ENCODE peak calls at places on chromosomes 12 and 14, in six cellular contexts. One of them, this sample, is unnamed.

GRCh38 chr12:41762691-41763090 is 382.0 kb downstream of the GXYLT1 start:
- DNase-seq in activated CD4-positive, alpha-beta T cell treated with anti-CD3 and anti-CD28 coated beads, Interleukin-2, amount 50 U/mL, for 1 hour: no peak
- DNase-seq in GM23338: no peak
- DNase-seq in hepatic stellate cell: no peak
- DNase-seq in NCI-H1092 treated with DMSO at 0.1 percent for 48 hours: no peak
- DNase-seq in kidney tubule cell: no peak
- DNase-seq in this sample: no peak

GRCh38 chr14:22780941-22781605 is 14.6 kb downstream of the OXA1L start:
- DNase-seq in activated CD4-positive, alpha-beta T cell treated with anti-CD3 and anti-CD28 coated beads, Interleukin-2, amount 50 U/mL, for 1 hour: no peak
- DNase-seq in GM23338: no peak
- DNase-seq in hepatic stellate cell: no peak
- DNase-seq in NCI-H1092 treated with DMSO at 0.1 percent for 48 hours: no peak
- DNase-seq in kidney tubule cell: no peak
- DNase-seq in this sample: no peak

GRCh38 chr12:67442347-67442841 is 173.2 kb downstream of the CAND1 start:
- DNase-seq in activated CD4-positive, alpha-beta T cell treated with anti-CD3 and anti-CD28 coated beads, Interleukin-2, amount 50 U/mL, for 1 hour: no peak
- DNase-seq in GM23338: no peak
- DNase-seq in hepatic stellate cell: no peak
- DNase-seq in NCI-H1092 treated with DMSO at 0.1 percent for 48 hours: peak; percentile 73
- DNase-seq in kidney tubule cell: peak; percentile 69
- DNase-seq in this sample: no peak

GRCh38 chr12:111034148-111034910 is 114.0 kb upstream of the MYL2 start:
- DNase-seq in activated CD4-positive, alpha-beta T cell treated with anti-CD3 and anti-CD28 coated beads, Interleukin-2, amount 50 U/mL, for 1 hour: no peak
- DNase-seq in GM23338: peak; percentile 72
- DNase-seq in hepatic stellate cell: no peak
- DNase-seq in NCI-H1092 treated with DMSO at 0.1 percent for 48 hours: no peak
- DNase-seq in kidney tubule cell: no peak
- DNase-seq in this sample: peak; percentile 90

GRCh38 chr12:42977451-42978230 is 388.1 kb upstream of the PRICKLE1 start:
- DNase-seq in activated CD4-positive, alpha-beta T cell treated with anti-CD3 and anti-CD28 coated beads, Interleukin-2, amount 50 U/mL, for 1 hour: no peak
- DNase-seq in GM23338: no peak
- DNase-seq in hepatic stellate cell: no peak
- DNase-seq in NCI-H1092 treated with DMSO at 0.1 percent for 48 hours: no peak
- DNase-seq in kidney tubule cell: no peak
- DNase-seq in this sample: no peak

GRCh38 chr12:5442251-5443006 is 10.5 kb downstream of the NTF3 start:
- DNase-seq in activated CD4-positive, alpha-beta T cell treated with anti-CD3 and anti-CD28 coated beads, Interleukin-2, amount 50 U/mL, for 1 hour: no peak
- DNase-seq in GM23338: peak; percentile 64
- DNase-seq in hepatic stellate cell: peak; percentile 53
- DNase-seq in NCI-H1092 treated with DMSO at 0.1 percent for 48 hours: peak; percentile 67
- DNase-seq in kidney tubule cell: peak; percentile 71
- DNase-seq in this sample: peak; percentile 53

GRCh38 chr12:7128681-7129593 is at the start of gene RBP5:
- DNase-seq in activated CD4-positive, alpha-beta T cell treated with anti-CD3 and anti-CD28 coated beads, Interleukin-2, amount 50 U/mL, for 1 hour: no peak
- DNase-seq in GM23338: peak; percentile 40
- DNase-seq in hepatic stellate cell: no peak
- DNase-seq in NCI-H1092 treated with DMSO at 0.1 percent for 48 hours: no peak
- DNase-seq in kidney tubule cell: peak; percentile 37
- DNase-seq in this sample: peak; percentile 53

GRCh38 chr12:6551063-6551461 is 4.8 kb downstream of the IFFO1 start:
- DNase-seq in activated CD4-positive, alpha-beta T cell treated with anti-CD3 and anti-CD28 coated beads, Interleukin-2, amount 50 U/mL, for 1 hour: no peak
- DNase-seq in GM23338: no peak
- DNase-seq in hepatic stellate cell: peak; percentile 58
- DNase-seq in NCI-H1092 treated with DMSO at 0.1 percent for 48 hours: no peak
- DNase-seq in kidney tubule cell: no peak
- DNase-seq in this sample: peak; percentile 24

GRCh38 chr14:54691525-54692260 is 124.8 kb downstream of the SAMD4A start:
- DNase-seq in activated CD4-positive, alpha-beta T cell treated with anti-CD3 and anti-CD28 coated beads, Interleukin-2, amount 50 U/mL, for 1 hour: peak; percentile 33
- DNase-seq in GM23338: peak; percentile 90
- DNase-seq in hepatic stellate cell: peak; percentile 54
- DNase-seq in NCI-H1092 treated with DMSO at 0.1 percent for 48 hours: peak; percentile 68
- DNase-seq in kidney tubule cell: peak; percentile 77
- DNase-seq in this sample: peak; percentile 58

GRCh38 chr14:74647834-74648361 is 35.9 kb upstream of the LTBP2 start:
- DNase-seq in activated CD4-positive, alpha-beta T cell treated with anti-CD3 and anti-CD28 coated beads, Interleukin-2, amount 50 U/mL, for 1 hour: no peak
- DNase-seq in GM23338: no peak
- DNase-seq in hepatic stellate cell: no peak
- DNase-seq in NCI-H1092 treated with DMSO at 0.1 percent for 48 hours: peak; percentile 44
- DNase-seq in kidney tubule cell: peak; percentile 71
- DNase-seq in this sample: peak; percentile 43

GRCh38 chr14:58881433-58881832 is 243.7 kb downstream of the DACT1 start:
- DNase-seq in activated CD4-positive, alpha-beta T cell treated with anti-CD3 and anti-CD28 coated beads, Interleukin-2, amount 50 U/mL, for 1 hour: no peak
- DNase-seq in GM23338: no peak
- DNase-seq in hepatic stellate cell: no peak
- DNase-seq in NCI-H1092 treated with DMSO at 0.1 percent for 48 hours: no peak
- DNase-seq in kidney tubule cell: no peak
- DNase-seq in this sample: no peak

GRCh38 chr14:54002653-54003052 is 46.0 kb upstream of the BMP4 start:
- DNase-seq in activated CD4-positive, alpha-beta T cell treated with anti-CD3 and anti-CD28 coated beads, Interleukin-2, amount 50 U/mL, for 1 hour: no peak
- DNase-seq in GM23338: no peak
- DNase-seq in hepatic stellate cell: peak; percentile 30
- DNase-seq in NCI-H1092 treated with DMSO at 0.1 percent for 48 hours: no peak
- DNase-seq in kidney tubule cell: peak; percentile 4
- DNase-seq in this sample: no peak

GRCh38 chr12:40104461-40105264 is 1.2 kb downstream of the SLC2A13 start:
- DNase-seq in activated CD4-positive, alpha-beta T cell treated with anti-CD3 and anti-CD28 coated beads, Interleukin-2, amount 50 U/mL, for 1 hour: no peak
- DNase-seq in GM23338: peak; percentile 27
- DNase-seq in hepatic stellate cell: peak; percentile 19
- DNase-seq in NCI-H1092 treated with DMSO at 0.1 percent for 48 hours: no peak
- DNase-seq in kidney tubule cell: no peak
- DNase-seq in this sample: no peak

GRCh38 chr14:72549848-72550247 is 344.1 kb downstream of the DPF3 start:
- DNase-seq in activated CD4-positive, alpha-beta T cell treated with anti-CD3 and anti-CD28 coated beads, Interleukin-2, amount 50 U/mL, for 1 hour: no peak
- DNase-seq in GM23338: no peak
- DNase-seq in hepatic stellate cell: no peak
- DNase-seq in NCI-H1092 treated with DMSO at 0.1 percent for 48 hours: no peak
- DNase-seq in kidney tubule cell: no peak
- DNase-seq in this sample: no peak

GRCh38 chr12:12784911-12785814 is at the start of gene APOLD1:
- DNase-seq in activated CD4-positive, alpha-beta T cell treated with anti-CD3 and anti-CD28 coated beads, Interleukin-2, amount 50 U/mL, for 1 hour: no peak
- DNase-seq in GM23338: peak; percentile 69
- DNase-seq in hepatic stellate cell: peak; percentile 84
- DNase-seq in NCI-H1092 treated with DMSO at 0.1 percent for 48 hours: no peak
- DNase-seq in kidney tubule cell: no peak
- DNase-seq in this sample: peak; percentile 68

GRCh38 chr12:11581179-11581755 is 68.2 kb upstream of the ETV6 start:
- DNase-seq in activated CD4-positive, alpha-beta T cell treated with anti-CD3 and anti-CD28 coated beads, Interleukin-2, amount 50 U/mL, for 1 hour: peak; percentile 69
- DNase-seq in GM23338: peak; percentile 95
- DNase-seq in hepatic stellate cell: peak; percentile 42
- DNase-seq in NCI-H1092 treated with DMSO at 0.1 percent for 48 hours: peak; percentile 61
- DNase-seq in kidney tubule cell: peak; percentile 80
- DNase-seq in this sample: peak; percentile 52

GRCh38 chr12:83514372-83514771 is 827.7 kb downstream of the TMTC2 start:
- DNase-seq in activated CD4-positive, alpha-beta T cell treated with anti-CD3 and anti-CD28 coated beads, Interleukin-2, amount 50 U/mL, for 1 hour: no peak
- DNase-seq in GM23338: no peak
- DNase-seq in hepatic stellate cell: no peak
- DNase-seq in NCI-H1092 treated with DMSO at 0.1 percent for 48 hours: no peak
- DNase-seq in kidney tubule cell: peak; percentile 25
- DNase-seq in this sample: no peak

GRCh38 chr12:87439990-87440827 is 589.0 kb downstream of the C12orf50 start:
- DNase-seq in activated CD4-positive, alpha-beta T cell treated with anti-CD3 and anti-CD28 coated beads, Interleukin-2, amount 50 U/mL, for 1 hour: no peak
- DNase-seq in GM23338: no peak
- DNase-seq in hepatic stellate cell: peak; percentile 13
- DNase-seq in NCI-H1092 treated with DMSO at 0.1 percent for 48 hours: no peak
- DNase-seq in kidney tubule cell: peak; percentile 99
- DNase-seq in this sample: no peak

GRCh38 chr12:79409562-79409961 is 281.2 kb downstream of the PAWR start:
- DNase-seq in activated CD4-positive, alpha-beta T cell treated with anti-CD3 and anti-CD28 coated beads, Interleukin-2, amount 50 U/mL, for 1 hour: no peak
- DNase-seq in GM23338: no peak
- DNase-seq in hepatic stellate cell: no peak
- DNase-seq in NCI-H1092 treated with DMSO at 0.1 percent for 48 hours: no peak
- DNase-seq in kidney tubule cell: peak; percentile 17
- DNase-seq in this sample: no peak

GRCh38 chr12:2891240-2892053 is 756 bp downstream of the TULP3 start:
- DNase-seq in activated CD4-positive, alpha-beta T cell treated with anti-CD3 and anti-CD28 coated beads, Interleukin-2, amount 50 U/mL, for 1 hour: peak; percentile 19
- DNase-seq in GM23338: peak; percentile 79
- DNase-seq in hepatic stellate cell: peak; percentile 52
- DNase-seq in NCI-H1092 treated with DMSO at 0.1 percent for 48 hours: peak; percentile 71
- DNase-seq in kidney tubule cell: peak; percentile 64
- DNase-seq in this sample: peak; percentile 75

GRCh38 chr14:103628684-103629502 is at the start of gene KLC1:
- DNase-seq in activated CD4-positive, alpha-beta T cell treated with anti-CD3 and anti-CD28 coated beads, Interleukin-2, amount 50 U/mL, for 1 hour: peak; percentile 85
- DNase-seq in GM23338: peak; percentile 86
- DNase-seq in hepatic stellate cell: peak; percentile 87
- DNase-seq in NCI-H1092 treated with DMSO at 0.1 percent for 48 hours: peak; percentile 34
- DNase-seq in kidney tubule cell: peak; percentile 70
- DNase-seq in this sample: peak; percentile 96

GRCh38 chr12:1670815-1671268 is 20.0 kb upstream of the ADIPOR2 start:
- DNase-seq in activated CD4-positive, alpha-beta T cell treated with anti-CD3 and anti-CD28 coated beads, Interleukin-2, amount 50 U/mL, for 1 hour: no peak
- DNase-seq in GM23338: no peak
- DNase-seq in hepatic stellate cell: no peak
- DNase-seq in NCI-H1092 treated with DMSO at 0.1 percent for 48 hours: no peak
- DNase-seq in kidney tubule cell: peak; percentile 35
- DNase-seq in this sample: no peak

GRCh38 chr14:69131176-69131575 is 21.7 kb downstream of the DCAF5 start:
- DNase-seq in activated CD4-positive, alpha-beta T cell treated with anti-CD3 and anti-CD28 coated beads, Interleukin-2, amount 50 U/mL, for 1 hour: no peak
- DNase-seq in GM23338: no peak
- DNase-seq in hepatic stellate cell: no peak
- DNase-seq in NCI-H1092 treated with DMSO at 0.1 percent for 48 hours: no peak
- DNase-seq in kidney tubule cell: no peak
- DNase-seq in this sample: no peak

GRCh38 chr14:105053421-105053820 is 11.8 kb downstream of the GPR132 start:
- DNase-seq in activated CD4-positive, alpha-beta T cell treated with anti-CD3 and anti-CD28 coated beads, Interleukin-2, amount 50 U/mL, for 1 hour: no peak
- DNase-seq in GM23338: no peak
- DNase-seq in hepatic stellate cell: no peak
- DNase-seq in NCI-H1092 treated with DMSO at 0.1 percent for 48 hours: no peak
- DNase-seq in kidney tubule cell: no peak
- DNase-seq in this sample: peak; percentile 21

GRCh38 chr12:122366685-122367475 is 55.6 kb downstream of the CLIP1 start:
- DNase-seq in activated CD4-positive, alpha-beta T cell treated with anti-CD3 and anti-CD28 coated beads, Interleukin-2, amount 50 U/mL, for 1 hour: no peak
- DNase-seq in GM23338: peak; percentile 84
- DNase-seq in hepatic stellate cell: peak; percentile 80
- DNase-seq in NCI-H1092 treated with DMSO at 0.1 percent for 48 hours: no peak
- DNase-seq in kidney tubule cell: peak; percentile 93
- DNase-seq in this sample: peak; percentile 66

GRCh38 chr14:100100032-100100405 is 34.8 kb downstream of the EVL start:
- DNase-seq in activated CD4-positive, alpha-beta T cell treated with anti-CD3 and anti-CD28 coated beads, Interleukin-2, amount 50 U/mL, for 1 hour: no peak
- DNase-seq in GM23338: no peak
- DNase-seq in hepatic stellate cell: no peak
- DNase-seq in NCI-H1092 treated with DMSO at 0.1 percent for 48 hours: no peak
- DNase-seq in kidney tubule cell: no peak
- DNase-seq in this sample: no peak

GRCh38 chr12:10068634-10069033 is 30.2 kb downstream of the CLEC1A start:
- DNase-seq in activated CD4-positive, alpha-beta T cell treated with anti-CD3 and anti-CD28 coated beads, Interleukin-2, amount 50 U/mL, for 1 hour: no peak
- DNase-seq in GM23338: no peak
- DNase-seq in hepatic stellate cell: no peak
- DNase-seq in NCI-H1092 treated with DMSO at 0.1 percent for 48 hours: no peak
- DNase-seq in kidney tubule cell: no peak
- DNase-seq in this sample: no peak

GRCh38 chr14:42855159-42855558 is 1248.5 kb downstream of the LRFN5 start:
- DNase-seq in activated CD4-positive, alpha-beta T cell treated with anti-CD3 and anti-CD28 coated beads, Interleukin-2, amount 50 U/mL, for 1 hour: no peak
- DNase-seq in GM23338: no peak
- DNase-seq in hepatic stellate cell: no peak
- DNase-seq in NCI-H1092 treated with DMSO at 0.1 percent for 48 hours: no peak
- DNase-seq in kidney tubule cell: no peak
- DNase-seq in this sample: no peak

GRCh38 chr14:77622562-77622961 is 6.1 kb upstream of the SPTLC2 start:
- DNase-seq in activated CD4-positive, alpha-beta T cell treated with anti-CD3 and anti-CD28 coated beads, Interleukin-2, amount 50 U/mL, for 1 hour: no peak
- DNase-seq in GM23338: no peak
- DNase-seq in hepatic stellate cell: no peak
- DNase-seq in NCI-H1092 treated with DMSO at 0.1 percent for 48 hours: no peak
- DNase-seq in kidney tubule cell: peak; percentile 52
- DNase-seq in this sample: no peak

GRCh38 chr14:83290447-83290846 is 1756.8 kb upstream of the SEL1L start:
- DNase-seq in activated CD4-positive, alpha-beta T cell treated with anti-CD3 and anti-CD28 coated beads, Interleukin-2, amount 50 U/mL, for 1 hour: no peak
- DNase-seq in GM23338: no peak
- DNase-seq in hepatic stellate cell: no peak
- DNase-seq in NCI-H1092 treated with DMSO at 0.1 percent for 48 hours: no peak
- DNase-seq in kidney tubule cell: no peak
- DNase-seq in this sample: no peak

GRCh38 chr12:112185093-112185923 is 59.9 kb downstream of the TRAFD1 start:
- DNase-seq in activated CD4-positive, alpha-beta T cell treated with anti-CD3 and anti-CD28 coated beads, Interleukin-2, amount 50 U/mL, for 1 hour: no peak
- DNase-seq in GM23338: no peak
- DNase-seq in hepatic stellate cell: no peak
- DNase-seq in NCI-H1092 treated with DMSO at 0.1 percent for 48 hours: no peak
- DNase-seq in kidney tubule cell: no peak
- DNase-seq in this sample: peak; percentile 39

GRCh38 chr12:113387631-113388030 is 16.1 kb downstream of the SDS start:
- DNase-seq in activated CD4-positive, alpha-beta T cell treated with anti-CD3 and anti-CD28 coated beads, Interleukin-2, amount 50 U/mL, for 1 hour: no peak
- DNase-seq in GM23338: no peak
- DNase-seq in hepatic stellate cell: no peak
- DNase-seq in NCI-H1092 treated with DMSO at 0.1 percent for 48 hours: no peak
- DNase-seq in kidney tubule cell: no peak
- DNase-seq in this sample: no peak

GRCh38 chr14:54660712-54661111 is 93.8 kb downstream of the SAMD4A start:
- DNase-seq in activated CD4-positive, alpha-beta T cell treated with anti-CD3 and anti-CD28 coated beads, Interleukin-2, amount 50 U/mL, for 1 hour: no peak
- DNase-seq in GM23338: no peak
- DNase-seq in hepatic stellate cell: no peak
- DNase-seq in NCI-H1092 treated with DMSO at 0.1 percent for 48 hours: no peak
- DNase-seq in kidney tubule cell: peak; percentile 65
- DNase-seq in this sample: no peak

GRCh38 chr14:24196071-24197061 is 1.1 kb upstream of the TM9SF1 start:
- DNase-seq in activated CD4-positive, alpha-beta T cell treated with anti-CD3 and anti-CD28 coated beads, Interleukin-2, amount 50 U/mL, for 1 hour: no peak
- DNase-seq in GM23338: peak; percentile 57
- DNase-seq in hepatic stellate cell: peak; percentile 53
- DNase-seq in NCI-H1092 treated with DMSO at 0.1 percent for 48 hours: peak; percentile 64
- DNase-seq in kidney tubule cell: peak; percentile 46
- DNase-seq in this sample: peak; percentile 56

GRCh38 chr12:104399750-104400612 is 56.8 kb upstream of the CHST11 start:
- DNase-seq in activated CD4-positive, alpha-beta T cell treated with anti-CD3 and anti-CD28 coated beads, Interleukin-2, amount 50 U/mL, for 1 hour: no peak
- DNase-seq in GM23338: no peak
- DNase-seq in hepatic stellate cell: no peak
- DNase-seq in NCI-H1092 treated with DMSO at 0.1 percent for 48 hours: no peak
- DNase-seq in kidney tubule cell: no peak
- DNase-seq in this sample: no peak

GRCh38 chr12:54439096-54439495 is 20.0 kb upstream of the ITGA5 start:
- DNase-seq in activated CD4-positive, alpha-beta T cell treated with anti-CD3 and anti-CD28 coated beads, Interleukin-2, amount 50 U/mL, for 1 hour: no peak
- DNase-seq in GM23338: no peak
- DNase-seq in hepatic stellate cell: no peak
- DNase-seq in NCI-H1092 treated with DMSO at 0.1 percent for 48 hours: no peak
- DNase-seq in kidney tubule cell: peak; percentile 47
- DNase-seq in this sample: no peak

GRCh38 chr12:97567619-97568110 is 105.1 kb downstream of the RMST start:
- DNase-seq in activated CD4-positive, alpha-beta T cell treated with anti-CD3 and anti-CD28 coated beads, Interleukin-2, amount 50 U/mL, for 1 hour: no peak
- DNase-seq in GM23338: no peak
- DNase-seq in hepatic stellate cell: no peak
- DNase-seq in NCI-H1092 treated with DMSO at 0.1 percent for 48 hours: no peak
- DNase-seq in kidney tubule cell: peak; percentile 28
- DNase-seq in this sample: no peak

GRCh38 chr12:100317371-100317770 is 39.5 kb upstream of the SLC17A8 start:
- DNase-seq in activated CD4-positive, alpha-beta T cell treated with anti-CD3 and anti-CD28 coated beads, Interleukin-2, amount 50 U/mL, for 1 hour: no peak
- DNase-seq in GM23338: no peak
- DNase-seq in hepatic stellate cell: no peak
- DNase-seq in NCI-H1092 treated with DMSO at 0.1 percent for 48 hours: no peak
- DNase-seq in kidney tubule cell: no peak
- DNase-seq in this sample: no peak

GRCh38 chr14:100586520-100587247 is 533 bp downstream of the BEGAIN start:
- DNase-seq in activated CD4-positive, alpha-beta T cell treated with anti-CD3 and anti-CD28 coated beads, Interleukin-2, amount 50 U/mL, for 1 hour: no peak
- DNase-seq in GM23338: peak; percentile 47
- DNase-seq in hepatic stellate cell: no peak
- DNase-seq in NCI-H1092 treated with DMSO at 0.1 percent for 48 hours: no peak
- DNase-seq in kidney tubule cell: peak; percentile 66
- DNase-seq in this sample: peak; percentile 89